ENCODE peak calls at places on chromosomes 12 and 14, in seven cellular contexts. X is H1, Y is HepG2, R is K562, V is GM12878, A is SK-N-SH, J is GM12891. T is an unnamed sample.

GRCh38 chr14:30180219-30180618 is 252.6 kb upstream of the PRKD1 start:
- DNase-seq in X (no peak), Y (no peak), R (no peak), V (no peak), A (no peak), J (no peak), T (no peak)

GRCh38 chr12:2860170-2860569 is 3.3 kb upstream of the TEX52 start:
- DNase-seq in X (no peak), Y (no peak), R (no peak), V (no peak), A (no peak), J (no peak), T (no peak)

GRCh38 chr14:54083549-54084239 is 127.1 kb upstream of the BMP4 start:
- DNase-seq in X (no peak), Y (peak), R (no peak), V (no peak), A (no peak), J (no peak), T (no peak)

GRCh38 chr14:24343795-24344660 is 4.2 kb upstream of the RIPK3 start:
- DNase-seq in X (no peak), Y (peak), R (no peak), V (no peak), A (no peak), J (no peak), T (no peak)

GRCh38 chr12:114013601-114014345 is 47.6 kb upstream of the RBM19 start:
- DNase-seq in X (peak), Y (peak), R (peak), V (no peak), A (peak), J (no peak), T (no peak)

GRCh38 chr12:2876431-2877046 is 435 bp downstream of the FOXM1 start:
- DNase-seq in X (no peak), Y (no peak), R (peak), V (no peak), A (no peak), J (peak), T (no peak)

GRCh38 chr12:120654656-120655055 is 14.2 kb downstream of the CABP1 start:
- DNase-seq in X (no peak), Y (no peak), R (no peak), V (no peak), A (no peak), J (no peak), T (no peak)

GRCh38 chr14:91872517-91873470 is 5.5 kb upstream of the TC2N start:
- DNase-seq in X (no peak), Y (no peak), R (no peak), V (no peak), A (no peak), J (no peak), T (no peak)

GRCh38 chr12:52202361-52203078 is 10.7 kb upstream of the KRT80 start:
- DNase-seq in X (no peak), Y (no peak), R (no peak), V (no peak), A (no peak), J (no peak), T (no peak)

GRCh38 chr12:31245822-31246469 is 80.0 kb downstream of the SINHCAF start:
- DNase-seq in X (no peak), Y (peak), R (peak), V (no peak), A (no peak), J (no peak), T (no peak)

GRCh38 chr12:116726749-116727148 is 11.1 kb downstream of the SPRING1 start:
- DNase-seq in X (no peak), Y (no peak), R (no peak), V (no peak), A (no peak), J (no peak), T (no peak)

GRCh38 chr14:95300697-95301526 is 18.8 kb downstream of the CLMN start:
- DNase-seq in X (no peak), Y (peak), R (no peak), V (no peak), A (no peak), J (no peak), T (no peak)

GRCh38 chr12:90099288-90099687 is 390.6 kb upstream of the ATP2B1 start:
- DNase-seq in X (no peak), Y (no peak), R (no peak), V (no peak), A (no peak), J (no peak), T (no peak)

GRCh38 chr12:101929365-101930041 is 52.1 kb downstream of the DRAM1 start:
- DNase-seq in X (no peak), Y (no peak), R (no peak), V (peak), A (no peak), J (no peak), T (no peak)

GRCh38 chr14:68292467-68293334 is 473.1 kb downstream of the RAD51B start:
- DNase-seq in X (no peak), Y (no peak), R (no peak), V (no peak), A (peak), J (no peak), T (no peak)

GRCh38 chr14:49297102-49297501 is 289.1 kb downstream of the RPS29 start:
- DNase-seq in X (no peak), Y (no peak), R (no peak), V (no peak), A (no peak), J (no peak), T (no peak)

GRCh38 chr14:69079188-69079742 is 73.7 kb downstream of the DCAF5 start:
- DNase-seq in X (no peak), Y (no peak), R (no peak), V (no peak), A (no peak), J (no peak), T (no peak)

GRCh38 chr14:92785601-92786426 is 8.3 kb upstream of the GOLGA5 start:
- DNase-seq in X (no peak), Y (no peak), R (peak), V (no peak), A (no peak), J (no peak), T (no peak)

GRCh38 chr12:109961612-109962011 is 34.6 kb downstream of the GIT2 start:
- DNase-seq in X (no peak), Y (no peak), R (no peak), V (no peak), A (no peak), J (no peak), T (no peak)

GRCh38 chr12:119202544-119202943 is 23.8 kb downstream of the HSPB8 start:
- DNase-seq in X (peak), Y (no peak), R (no peak), V (no peak), A (no peak), J (no peak), T (no peak)

GRCh38 chr14:66514206-66514605 is 6.3 kb downstream of the GPHN start:
- DNase-seq in X (no peak), Y (no peak), R (no peak), V (no peak), A (no peak), J (no peak), T (no peak)

GRCh38 chr12:25416516-25416915 is 136.6 kb downstream of the LMNTD1 start:
- DNase-seq in X (no peak), Y (no peak), R (no peak), V (no peak), A (no peak), J (no peak), T (no peak)
- TF ChIP-seq TAF1 in X (no peak), Y (no peak), R (no peak), V (no peak), A (no peak), J (no peak), T (no peak)

DNA sequence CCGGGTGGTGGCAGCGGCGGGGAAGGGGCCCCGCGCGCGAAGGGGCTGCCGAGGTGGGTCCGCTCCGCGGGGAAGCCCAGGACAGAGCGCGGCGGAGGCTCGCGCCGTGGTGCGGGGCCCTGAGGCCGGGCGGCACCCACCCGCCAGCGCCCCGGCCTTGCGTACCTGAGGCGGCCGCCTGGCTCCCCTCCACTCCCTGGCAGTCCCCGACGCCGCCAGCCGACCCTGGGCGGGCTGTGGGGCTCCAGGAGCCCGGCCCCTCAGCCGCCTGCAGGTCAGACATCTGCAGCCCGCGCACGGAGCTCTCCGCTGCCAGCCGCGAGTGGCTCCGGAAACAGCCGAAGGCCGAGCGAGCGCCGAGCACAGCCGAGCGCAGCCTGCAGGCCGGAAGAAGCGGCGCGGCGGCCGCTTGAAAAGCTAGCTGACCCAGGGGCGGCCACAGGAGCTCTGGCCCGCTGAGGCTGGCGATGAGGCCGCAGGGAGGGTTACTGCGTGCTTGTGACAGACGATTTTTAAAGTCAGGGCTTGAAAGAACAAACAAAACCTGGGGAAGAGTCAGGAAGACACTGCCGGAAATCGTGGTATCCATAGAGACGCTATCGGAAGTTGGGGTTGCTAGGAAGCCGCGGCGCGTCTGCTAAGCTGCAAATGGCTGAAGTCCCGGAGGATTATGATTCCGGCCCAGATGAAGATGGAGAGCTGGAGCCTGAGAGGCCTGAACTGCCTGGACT is at the start of the genes SAMD15 and TMED8:
- DNase-seq in X (peak), Y (peak), R (peak), V (peak), A (peak), J (peak), T (peak)
- TF ChIP-seq TAF1 in X (peak), Y (peak), R (peak), V (peak), A (peak), J (peak), T (peak)

GRCh38 chr12:91379051-91379775 is 196.6 kb upstream of the DCN start:
- DNase-seq in X (no peak), Y (no peak), R (no peak), V (no peak), A (no peak), J (no peak), T (no peak)

GRCh38 chr12:91382081-91382543 is 199.5 kb upstream of the DCN start:
- DNase-seq in X (peak), Y (peak), R (peak), V (peak), A (peak), J (peak), T (no peak)

GRCh38 chr12:91383106-91383505 is 200.5 kb upstream of the DCN start:
- DNase-seq in X (no peak), Y (no peak), R (no peak), V (no peak), A (no peak), J (no peak), T (no peak)

GRCh38 chr12:91381309-91381804 is 198.7 kb upstream of the DCN start:
- DNase-seq in X (peak), Y (no peak), R (no peak), V (peak), A (peak), J (peak), T (no peak)

GRCh38 chr12:91380651-91381050 is 198.0 kb upstream of the DCN start:
- DNase-seq in X (no peak), Y (no peak), R (no peak), V (no peak), A (no peak), J (no peak), T (no peak)
- TF ChIP-seq TAF1 in X (no peak), Y (no peak), R (no peak), V (no peak), A (no peak), J (no peak), T (no peak)

DNA sequence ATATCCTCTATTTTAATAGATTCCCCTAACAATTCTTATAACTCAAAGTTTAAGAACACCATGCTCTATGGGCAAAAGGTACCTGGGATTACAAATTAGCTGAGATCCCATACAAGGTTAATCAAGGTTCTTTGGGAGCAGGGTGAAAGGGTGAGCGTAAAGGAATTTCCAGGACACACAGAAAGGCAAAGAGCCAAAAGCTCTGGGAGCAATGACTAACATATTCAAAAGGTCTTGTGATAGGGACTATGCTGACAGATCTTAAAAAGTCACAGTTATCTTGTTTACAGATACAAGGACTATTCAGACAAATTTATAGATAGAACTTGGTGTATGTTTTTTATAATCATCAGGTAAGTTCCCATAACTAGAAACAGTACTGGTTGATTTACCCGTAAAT is 19.5 kb upstream of the PPFIBP1 start:
- DNase-seq in X (no peak), Y (no peak), R (no peak), V (no peak), A (no peak), J (no peak), T (no peak)
- TF ChIP-seq TAF1 in X (no peak), Y (no peak), R (no peak), V (no peak), A (no peak), J (no peak), T (no peak)

DNA sequence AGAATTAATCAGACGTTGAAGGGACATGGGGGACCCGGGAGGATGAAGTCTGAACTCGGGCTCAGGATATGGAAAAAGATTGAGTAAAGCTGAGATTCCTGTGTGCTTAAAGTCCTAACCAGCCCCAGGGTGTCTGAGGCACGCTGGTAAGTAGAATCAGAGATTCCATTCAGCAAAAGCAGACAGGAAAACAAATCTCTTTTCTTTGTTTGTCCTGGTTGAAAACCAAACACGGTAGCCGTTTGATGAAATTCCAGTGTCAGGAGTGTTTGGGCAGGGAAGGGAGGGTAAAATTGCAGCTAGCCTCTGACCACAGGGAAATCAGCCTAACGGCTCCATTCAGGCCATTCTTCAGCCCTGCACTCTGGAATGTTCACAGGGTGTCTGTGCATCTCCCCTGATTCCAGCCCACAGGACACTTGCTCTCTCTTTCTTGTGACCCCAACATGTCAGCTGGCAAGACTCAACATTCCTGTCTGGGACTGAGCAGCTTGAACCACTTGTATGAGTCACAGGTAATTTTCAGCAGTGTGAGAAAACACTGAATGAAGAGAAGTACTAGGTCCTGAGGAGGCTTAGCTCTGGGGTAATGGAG is 31.0 kb downstream of the NINJ2 start:
- DNase-seq in X (no peak), Y (peak), R (no peak), V (no peak), A (no peak), J (no peak), T (no peak)
- TF ChIP-seq TAF1 in X (no peak), Y (no peak), R (no peak), V (no peak), A (no peak), J (no peak), T (no peak)

GRCh38 chr14:103108749-103109207 is 14.3 kb downstream of the EXOC3L4 start:
- DNase-seq in X (no peak), Y (no peak), R (peak), V (no peak), A (no peak), J (peak), T (peak)
- TF ChIP-seq TAF1 in X (no peak), Y (no peak), R (no peak), V (no peak), A (no peak), J (no peak), T (no peak)

DNA sequence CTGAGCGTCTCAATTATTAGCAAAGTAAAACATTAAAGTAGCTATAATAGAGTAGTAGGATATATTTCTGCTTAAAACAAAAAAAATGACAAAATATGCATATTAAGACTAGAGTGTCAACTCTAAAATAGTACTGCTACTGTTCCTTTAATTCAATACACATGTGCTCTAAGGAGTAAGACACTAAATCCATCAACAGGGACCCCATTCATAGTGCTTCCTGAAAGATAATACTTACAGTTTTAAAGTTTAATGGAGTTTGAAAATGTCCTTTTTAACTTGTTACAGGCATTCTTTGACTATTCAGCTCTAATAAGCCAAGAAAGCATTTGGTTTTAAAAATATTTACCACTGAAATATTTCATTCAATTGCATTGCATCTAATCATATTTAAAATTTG is 145.2 kb downstream of the ADAMTS20 start:
- DNase-seq in X (no peak), Y (no peak), R (no peak), V (no peak), A (no peak), J (no peak), T (no peak)
- TF ChIP-seq TAF1 in X (no peak), Y (no peak), R (no peak), V (no peak), A (no peak), J (no peak), T (no peak)

GRCh38 chr14:100341301-100342031 is 18.3 kb downstream of the SLC25A47 start:
- DNase-seq in X (no peak), Y (no peak), R (no peak), V (peak), A (peak), J (no peak), T (no peak)
- TF ChIP-seq TAF1 in X (no peak), Y (no peak), R (no peak), V (no peak), A (no peak), J (no peak), T (no peak)

DNA sequence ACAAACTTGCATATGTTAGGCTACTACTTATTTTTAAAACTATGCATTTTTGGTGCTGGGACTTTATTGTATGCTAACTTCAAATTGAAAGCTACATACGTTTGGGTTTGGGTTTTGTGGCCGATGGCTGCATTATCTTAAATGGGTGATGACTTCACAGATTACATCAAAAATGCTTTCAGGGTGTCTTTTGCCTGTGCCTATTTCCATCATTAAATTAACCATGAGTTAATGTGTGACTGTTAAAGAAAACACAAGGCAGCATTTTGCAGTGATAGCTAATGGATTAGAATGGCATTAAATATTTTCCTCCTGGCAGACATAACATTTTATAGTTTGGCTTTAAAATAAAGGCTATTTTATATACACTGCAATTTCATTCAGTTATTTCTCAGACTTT is 352.3 kb downstream of the EGLN3 start:
- DNase-seq in X (no peak), Y (no peak), R (no peak), V (no peak), A (peak), J (no peak), T (no peak)
- TF ChIP-seq TAF1 in X (no peak), Y (no peak), R (no peak), V (no peak), A (no peak), J (no peak), T (no peak)

DNA sequence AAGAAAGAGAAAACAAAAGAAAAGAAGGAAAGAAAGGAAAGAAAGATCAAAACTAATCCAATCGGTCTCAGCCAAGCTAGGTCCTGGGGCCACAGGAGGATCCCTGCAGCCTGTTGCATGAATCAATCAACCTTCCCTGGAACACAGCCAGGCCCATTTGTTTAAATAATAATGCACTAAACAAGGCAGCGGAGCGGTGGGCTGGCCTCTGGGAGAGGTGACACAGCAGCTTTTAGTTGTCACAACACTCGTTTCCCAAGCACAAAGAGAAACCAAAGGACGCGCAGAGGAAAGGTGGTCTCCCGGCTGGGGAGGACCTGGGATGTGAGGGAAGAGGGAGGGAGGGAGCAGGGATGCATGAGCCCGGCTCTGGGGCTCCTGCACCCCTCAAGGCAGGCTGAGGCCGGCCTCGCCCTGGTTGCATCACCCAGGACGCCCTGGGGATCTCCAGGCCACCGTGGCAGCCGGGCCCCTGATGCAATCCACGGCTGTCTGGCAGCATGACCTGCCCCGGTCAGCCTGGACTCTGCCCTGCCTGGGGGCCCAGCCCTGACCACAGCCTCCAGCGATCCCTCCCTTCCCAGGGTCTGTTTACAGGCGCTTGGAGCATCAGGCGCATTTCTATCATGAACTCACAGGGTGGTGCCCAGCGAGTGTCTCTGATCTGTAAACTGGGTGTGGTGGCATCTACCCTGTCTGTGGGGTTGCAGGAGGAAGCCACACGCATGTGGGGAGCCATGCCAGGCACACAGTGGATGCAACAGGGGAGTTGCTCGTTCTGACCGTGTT is 32.5 kb downstream of the MMP17 start:
- DNase-seq in X (no peak), Y (peak), R (peak), V (no peak), A (peak), J (no peak), T (peak)
- TF ChIP-seq TAF1 in X (peak), Y (peak), R (no peak), V (no peak), A (no peak), J (no peak), T (no peak)